ENCODE peak calls at places on chromosomes 12 and 14, in eight cellular contexts. K is psoas muscle, P is bronchial epithelial cell, C is transverse colon, X is NT2/D1, V is neuronal stem cell, Q is AG10803, O is IMR-90. A is an unnamed sample.

GRCh38 chr14:55968741-55969140 is 149.5 kb upstream of the PELI2 start:
- DNase-seq in K (no peak), P (no peak), C (no peak), X (no peak), V (no peak), Q (no peak), O (no peak), A (no peak)

GRCh38 chr12:12583510-12583909 is 20.8 kb upstream of the DUSP16 start:
- DNase-seq in K (no peak), P (no peak), C (no peak), X (no peak), V (no peak), Q (no peak), O (no peak), A (no peak)

GRCh38 chr14:73426877-73427276 is 31.5 kb downstream of the NUMB start:
- DNase-seq in K (no peak), P (no peak), C (no peak), X (no peak), V (no peak), Q (peak; percentile 6), O (peak; percentile 60), A (no peak)

GRCh38 chr12:98002887-98003493 is 512.4 kb upstream of the TMPO start:
- DNase-seq in K (no peak), P (peak; percentile 54), C (peak; percentile 8), X (peak; percentile 74), V (peak; percentile 59), Q (peak; percentile 17), O (peak; percentile 1), A (peak; percentile 36)

GRCh38 chr12:113329022-113329790 is 5.7 kb downstream of the SLC8B1 start:
- DNase-seq in K (no peak), P (no peak), C (no peak), X (no peak), V (no peak), Q (no peak), O (no peak), A (no peak)

GRCh38 chr14:77026166-77026929 is 2.2 kb downstream of the IRF2BPL start:
- DNase-seq in K (peak; percentile 50), P (no peak), C (no peak), X (no peak), V (peak; percentile 30), Q (peak; percentile 50), O (peak; percentile 51), A (peak; percentile 66)

GRCh38 chr12:100401660-100402059 is 44.8 kb downstream of the SLC17A8 start:
- DNase-seq in K (no peak), P (peak; percentile 71), C (peak; percentile 30), X (no peak), V (no peak), Q (peak; percentile 16), O (peak; percentile 31), A (no peak)

GRCh38 chr14:77066555-77067172 is 31.4 kb upstream of the CIPC start:
- DNase-seq in K (no peak), P (no peak), C (no peak), X (no peak), V (no peak), Q (no peak), O (no peak), A (no peak)

GRCh38 chr12:6361834-6362233 is 13.5 kb downstream of the SCNN1A start:
- DNase-seq in K (peak; percentile 62), P (peak; percentile 85), C (peak; percentile 84), X (no peak), V (no peak), Q (no peak), O (no peak), A (no peak)

GRCh38 chr14:105094193-105094907 is 29.1 kb upstream of the GPR132 start:
- DNase-seq in K (no peak), P (no peak), C (no peak), X (no peak), V (no peak), Q (no peak), O (no peak), A (no peak)

GRCh38 chr14:73741386-73741875 is 27.2 kb upstream of the PNMA1 start:
- DNase-seq in K (peak; percentile 71), P (peak; percentile 79), C (peak; percentile 86), X (no peak), V (no peak), Q (no peak), O (peak; percentile 66), A (peak; percentile 92)

GRCh38 chr12:110503432-110503831 is 1.3 kb downstream of the RAD9B start:
- DNase-seq in K (no peak), P (no peak), C (no peak), X (no peak), V (no peak), Q (no peak), O (no peak), A (no peak)

GRCh38 chr12:110501722-110502448 is at the start of the genes RAD9B and VPS29:
- DNase-seq in K (peak; percentile 99), P (peak; percentile 95), C (peak; percentile 99), X (peak; percentile 98), V (peak; percentile 94), Q (peak; percentile 98), O (peak; percentile 98), A (peak; percentile 92)

GRCh38 chr12:110501378-110501721 is 561 bp downstream of the VPS29 start:
- DNase-seq in K (peak; percentile 32), P (peak; percentile 72), C (no peak), X (no peak), V (peak; percentile 2), Q (peak; percentile 46), O (peak; percentile 31), A (peak; percentile 61)

GRCh38 chr12:110505332-110505731 is 3.2 kb downstream of the RAD9B start:
- DNase-seq in K (no peak), P (no peak), C (no peak), X (no peak), V (no peak), Q (no peak), O (no peak), A (no peak)

GRCh38 chr12:110502449-110502738 is 263 bp downstream of the RAD9B start:
- DNase-seq in K (no peak), P (no peak), C (no peak), X (no peak), V (no peak), Q (no peak), O (no peak), A (no peak)
- H3K4me3 ChIP-seq in K (peak overlapping the region; percentile 98), P (peak overlapping the region; percentile 70), C (peak overlapping the region; percentile 84), X (no peak overlapping the region), V (peak overlapping the region; percentile 86), Q (peak overlapping the region; percentile 95), O (peak overlapping the region; percentile 77), A (peak overlapping the region; percentile 11)

GRCh38 chr12:51906452-51907082 is 737 bp upstream of the ACVRL1 start:
- DNase-seq in K (no peak), P (no peak), C (no peak), X (no peak), V (no peak), Q (no peak), O (no peak), A (no peak)
- H3K4me3 ChIP-seq in K (peak overlapping the region; percentile 70), P (no peak overlapping the region), C (peak overlapping the region; percentile 56), X (no peak overlapping the region), V (no peak overlapping the region), Q (peak overlapping the region; percentile 79), O (no peak overlapping the region), A (peak overlapping the region; percentile 6)

DNA sequence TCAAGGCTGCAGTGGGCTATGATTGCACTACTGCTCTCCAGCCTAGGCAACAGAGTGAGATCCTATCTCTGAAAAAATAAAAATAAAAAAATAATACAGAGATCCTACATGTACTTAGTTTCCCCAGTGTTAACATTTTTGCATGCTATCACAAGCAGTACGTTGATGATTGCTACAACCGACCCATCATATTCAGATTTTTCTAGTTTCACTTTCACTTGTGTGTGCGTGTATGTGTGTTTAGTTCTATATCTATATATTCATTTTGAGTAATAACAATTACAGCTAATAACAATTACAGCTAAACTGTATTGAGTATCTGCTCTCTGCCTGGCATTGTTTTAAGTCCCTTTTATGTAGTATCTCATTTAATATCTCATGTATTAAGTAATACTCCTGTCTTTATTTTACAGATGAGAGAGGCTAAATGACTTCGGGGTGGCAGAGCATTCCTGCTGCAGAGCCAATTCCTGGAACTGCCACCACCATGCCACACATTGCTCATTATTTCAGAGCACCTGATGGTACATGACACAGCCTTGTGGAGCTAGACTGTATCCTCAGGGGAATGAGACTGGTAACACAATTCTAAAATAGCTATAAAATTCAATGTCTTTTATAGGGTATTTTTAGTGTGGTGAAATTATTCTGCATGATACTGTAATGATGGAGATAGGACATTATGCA is 153.1 kb downstream of the BCAT1 start:
- DNase-seq in K (no peak), P (no peak), C (no peak), X (no peak), V (no peak), Q (no peak), O (no peak), A (no peak)
- H3K4me3 ChIP-seq in K (peak overlapping the region; percentile 32), P (no peak overlapping the region), C (peak overlapping the region; percentile 24), X (no peak overlapping the region), V (no peak overlapping the region), Q (no peak overlapping the region), O (no peak overlapping the region), A (no peak overlapping the region)

GRCh38 chr12:125331342-125332052 is 266.3 kb downstream of the AACS start:
- DNase-seq in K (no peak), P (no peak), C (no peak), X (no peak), V (no peak), Q (no peak), O (no peak), A (no peak)
- H3K4me3 ChIP-seq in K (peak overlapping the region; percentile 57), P (peak overlapping the region; percentile 21), C (peak overlapping the region; percentile 32), X (peak overlapping the region; percentile 36), V (peak overlapping the region; percentile 33), Q (peak overlapping the region; percentile 53), O (no peak overlapping the region), A (peak overlapping the region; percentile 54)

DNA sequence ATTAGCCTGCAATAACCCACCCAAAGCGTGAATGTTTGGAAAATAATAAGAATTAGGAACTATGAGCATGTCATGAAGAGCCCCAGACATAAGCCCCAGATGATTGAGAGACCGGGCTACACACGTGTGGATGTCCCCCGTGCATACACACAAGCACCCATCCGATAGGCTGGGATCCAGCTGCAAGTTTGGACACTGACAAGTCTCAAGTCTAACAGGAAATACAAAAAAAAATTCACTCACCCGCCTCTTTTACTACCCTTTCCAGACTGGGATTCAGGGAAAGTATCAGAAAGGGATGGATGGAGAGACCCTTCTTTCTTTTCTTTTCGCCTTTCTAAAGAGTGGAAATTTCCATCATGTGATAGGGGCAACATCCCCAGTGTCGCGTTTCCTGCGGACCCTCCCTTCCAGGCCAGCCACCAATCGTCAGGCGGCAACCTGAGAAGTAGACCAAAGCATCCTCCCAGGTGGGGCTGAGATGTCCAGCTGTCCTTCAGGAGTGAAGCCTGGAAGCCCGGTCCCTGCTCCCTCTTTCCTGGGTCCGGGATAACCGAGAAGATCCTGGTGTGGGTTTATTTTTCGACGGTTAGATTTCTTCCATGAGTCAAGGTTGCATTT is 6.4 kb upstream of the SLC38A4 start:
- DNase-seq in K (no peak), P (no peak), C (no peak), X (no peak), V (peak; percentile 21), Q (no peak), O (no peak), A (peak; percentile 81)
- H3K4me3 ChIP-seq in K (peak overlapping the region; percentile 74), P (peak overlapping the region; percentile 44), C (no peak overlapping the region), X (peak overlapping the region; percentile 56), V (no peak overlapping the region), Q (peak overlapping the region; percentile 58), O (no peak overlapping the region), A (peak overlapping the region; percentile 44)

A was measured in H7.